ENCODE peak calls at places on chromosomes 4 and X, in six cellular contexts. I is NCI-H774; R is GM12865; P is H4; V is effector CD4-positive, alpha-beta T cell; Q is fibroblast of mammary gland. H is an unnamed sample.

GRCh38 chr4:165472943-165473676 is 94.3 kb downstream of the CPE start:
- DNase-seq in V (no peak), P (no peak), R (no peak), I (no peak), Q (peak), H (no peak)

GRCh38 chrX:155888139-155888538 is 7.0 kb downstream of the VAMP7 start:
- DNase-seq in R (no peak), V (no peak), Q (peak), P (peak), I (no peak), H (no peak)

GRCh38 chrX:150253946-150254615 is 109.0 kb upstream of the MAMLD1 start:
- DNase-seq in Q (no peak), I (no peak), R (no peak), P (no peak), V (no peak), H (no peak)

GRCh38 chrX:152958047-152958446 is 35.9 kb downstream of the PNMA5 start:
- DNase-seq in I (no peak), R (peak), P (no peak), Q (no peak), V (no peak), H (no peak)

GRCh38 chrX:43750248-43750676 is 94.2 kb downstream of the MAOA start:
- DNase-seq in R (peak), V (peak), I (peak), Q (peak), P (peak), H (peak)

GRCh38 chr4:11367371-11367770 is 61.3 kb downstream of the HS3ST1 start:
- DNase-seq in V (no peak), P (peak), I (no peak), Q (peak), R (no peak), H (no peak)

GRCh38 chr4:56681158-56681848 is at the start of gene HOPX:
- DNase-seq in V (no peak), I (peak), Q (no peak), P (no peak), R (peak), H (no peak)

GRCh38 chr4:16858275-16858752 is 40.1 kb downstream of the LDB2 start:
- DNase-seq in V (no peak), R (no peak), I (no peak), Q (peak), P (peak), H (no peak)

GRCh38 chrX:148517191-148517590 is 16.8 kb downstream of the AFF2 start:
- DNase-seq in R (no peak), P (peak), V (no peak), Q (no peak), I (no peak), H (no peak)

GRCh38 chrX:23786268-23786815 is 3.4 kb downstream of the SAT1 start:
- DNase-seq in V (no peak), I (no peak), Q (peak), P (no peak), R (no peak), H (no peak)

GRCh38 chr4:153083447-153083921 is 120.8 kb upstream of the TRIM2 start:
- DNase-seq in I (peak), Q (peak), R (peak), P (peak), V (peak), H (no peak)

GRCh38 chr4:100177126-100177525 is 13.1 kb downstream of the DDIT4L start:
- DNase-seq in I (no peak), P (no peak), V (no peak), R (no peak), Q (no peak), H (no peak)

GRCh38 chr4:1406946-1407656 is 859 bp upstream of the NKX1-1 start:
- DNase-seq in I (no peak), R (no peak), Q (no peak), V (no peak), P (no peak), H (no peak)

GRCh38 chr4:185634066-185634652 is 98.9 kb upstream of the PDLIM3 start:
- DNase-seq in I (no peak), V (no peak), R (peak), Q (peak), P (no peak), H (no peak)

GRCh38 chr4:113976937-113977855 is 2.3 kb downstream of the ARSJ start:
- DNase-seq in P (no peak), I (no peak), Q (peak), R (no peak), V (no peak), H (no peak)

GRCh38 chr4:73620115-73620792 is at the start of gene RASSF6:
- DNase-seq in R (peak), I (peak), V (no peak), P (no peak), Q (no peak), H (no peak)

GRCh38 chr4:180028682-180029081 is 2214.5 kb upstream of the TENM3 start:
- DNase-seq in R (peak), P (peak), I (no peak), Q (no peak), V (no peak), H (no peak)

GRCh38 chr4:101792056-101792575 is 1.6 kb downstream of the BANK1 start:
- DNase-seq in I (no peak), P (no peak), R (no peak), V (no peak), Q (no peak), H (no peak)

GRCh38 chr4:53705151-53705764 is 114.0 kb upstream of the LNX1 start:
- DNase-seq in I (no peak), Q (no peak), V (no peak), P (no peak), R (peak), H (no peak)

GRCh38 chr4:76233088-76233487 is 18.4 kb upstream of the FAM47E start:
- DNase-seq in Q (no peak), V (no peak), I (no peak), P (no peak), R (no peak), H (no peak)

GRCh38 chr4:6474705-6475457 is 2.5 kb upstream of the PPP2R2C start:
- DNase-seq in V (no peak), Q (no peak), P (no peak), R (no peak), I (no peak), H (no peak)

GRCh38 chrX:150893936-150894335 is 4.5 kb downstream of the CD99L2 start:
- DNase-seq in V (no peak), Q (no peak), R (no peak), P (no peak), I (no peak), H (no peak)

GRCh38 chr4:76199664-76200211 is 13.9 kb downstream of the SCARB2 start:
- DNase-seq in P (no peak), Q (no peak), V (no peak), R (peak), I (no peak), H (no peak)

H was measured in thoracic aorta.